ENCODE peak calls at places on chromosomes 16 and 17, in six cellular contexts. One of them, this sample, is unnamed. For H3K9me3, the result is how much of the 10 kb centered on the place peaks cover.

GRCh38 chr17:38550661-38551060 is 55.1 kb downstream of the SRCIN1 start:
- DNase-seq in left ventricle myocardium inferior: peak
- DNase-seq in BE2C: peak
- DNase-seq in prostate gland: peak
- DNase-seq in IMR-90: peak
- DNase-seq in endothelial cell of umbilical vein: no peak
- DNase-seq in this sample: no peak

GRCh38 chr17:55769625-55770000 is 18.8 kb downstream of the PCTP start:
- DNase-seq in left ventricle myocardium inferior: no peak
- DNase-seq in BE2C: no peak
- DNase-seq in prostate gland: no peak
- DNase-seq in IMR-90: peak
- DNase-seq in endothelial cell of umbilical vein: no peak
- DNase-seq in this sample: no peak

GRCh38 chr16:20830372-20830771 is 24.0 kb downstream of the REXO5 start:
- DNase-seq in left ventricle myocardium inferior: no peak
- DNase-seq in BE2C: no peak
- DNase-seq in prostate gland: no peak
- DNase-seq in IMR-90: no peak
- DNase-seq in endothelial cell of umbilical vein: no peak
- DNase-seq in this sample: no peak

GRCh38 chr17:44924107-44924544 is 8.8 kb upstream of the GFAP start:
- DNase-seq in left ventricle myocardium inferior: no peak
- DNase-seq in BE2C: peak
- DNase-seq in prostate gland: no peak
- DNase-seq in IMR-90: no peak
- DNase-seq in endothelial cell of umbilical vein: no peak
- DNase-seq in this sample: no peak

GRCh38 chr17:55453836-55454557 is 32.4 kb upstream of the MMD start:
- DNase-seq in left ventricle myocardium inferior: no peak
- DNase-seq in BE2C: no peak
- DNase-seq in prostate gland: no peak
- DNase-seq in IMR-90: no peak
- DNase-seq in endothelial cell of umbilical vein: no peak
- DNase-seq in this sample: no peak

GRCh38 chr17:61413654-61414133 is 14.1 kb downstream of the TBX2 start:
- DNase-seq in left ventricle myocardium inferior: no peak
- DNase-seq in BE2C: no peak
- DNase-seq in prostate gland: no peak
- DNase-seq in IMR-90: no peak
- DNase-seq in endothelial cell of umbilical vein: no peak
- DNase-seq in this sample: no peak

GRCh38 chr17:53627511-53627910 is 195.2 kb upstream of the KIF2B start:
- DNase-seq in left ventricle myocardium inferior: no peak
- DNase-seq in BE2C: no peak
- DNase-seq in prostate gland: no peak
- DNase-seq in IMR-90: peak
- DNase-seq in endothelial cell of umbilical vein: no peak
- DNase-seq in this sample: no peak

GRCh38 chr17:78717431-78717980 is 64.6 kb downstream of the CYTH1 start:
- DNase-seq in left ventricle myocardium inferior: no peak
- DNase-seq in BE2C: peak
- DNase-seq in prostate gland: peak
- DNase-seq in IMR-90: peak
- DNase-seq in endothelial cell of umbilical vein: peak
- DNase-seq in this sample: no peak

GRCh38 chr16:31265329-31266245 is 5.8 kb downstream of the ITGAM start:
- DNase-seq in left ventricle myocardium inferior: no peak
- DNase-seq in BE2C: no peak
- DNase-seq in prostate gland: no peak
- DNase-seq in IMR-90: peak
- DNase-seq in endothelial cell of umbilical vein: peak
- DNase-seq in this sample: peak

GRCh38 chr16:57386381-57386951 is 14.2 kb downstream of the CX3CL1 start:
- DNase-seq in left ventricle myocardium inferior: no peak
- DNase-seq in BE2C: no peak
- DNase-seq in prostate gland: no peak
- DNase-seq in IMR-90: peak
- DNase-seq in endothelial cell of umbilical vein: no peak
- DNase-seq in this sample: no peak

GRCh38 chr17:47620503-47621245 is 29.0 kb upstream of the KPNB1 start:
- DNase-seq in left ventricle myocardium inferior: no peak
- DNase-seq in BE2C: no peak
- DNase-seq in prostate gland: no peak
- DNase-seq in IMR-90: no peak
- DNase-seq in endothelial cell of umbilical vein: no peak
- DNase-seq in this sample: no peak

GRCh38 chr16:77212736-77213541 is 13.7 kb downstream of the SYCE1L start:
- DNase-seq in left ventricle myocardium inferior: peak
- DNase-seq in BE2C: peak
- DNase-seq in prostate gland: peak
- DNase-seq in IMR-90: no peak
- DNase-seq in endothelial cell of umbilical vein: peak
- DNase-seq in this sample: peak

GRCh38 chr16:84284168-84284722 is 10.4 kb upstream of the WFDC1 start:
- DNase-seq in left ventricle myocardium inferior: peak
- DNase-seq in BE2C: no peak
- DNase-seq in prostate gland: no peak
- DNase-seq in IMR-90: no peak
- DNase-seq in endothelial cell of umbilical vein: no peak
- DNase-seq in this sample: no peak

GRCh38 chr16:50270510-50271147 is 4.3 kb downstream of the ADCY7 start:
- DNase-seq in left ventricle myocardium inferior: no peak
- DNase-seq in BE2C: peak
- DNase-seq in prostate gland: no peak
- DNase-seq in IMR-90: no peak
- DNase-seq in endothelial cell of umbilical vein: no peak
- DNase-seq in this sample: no peak

GRCh38 chr17:58370716-58371115 is 18.7 kb upstream of the SUPT4H1 start:
- DNase-seq in left ventricle myocardium inferior: no peak
- DNase-seq in BE2C: no peak
- DNase-seq in prostate gland: no peak
- DNase-seq in IMR-90: no peak
- DNase-seq in endothelial cell of umbilical vein: no peak
- DNase-seq in this sample: no peak

GRCh38 chr17:43857141-43857540 is 10.2 kb downstream of the CD300LG start:
- DNase-seq in left ventricle myocardium inferior: no peak
- DNase-seq in BE2C: no peak
- DNase-seq in prostate gland: no peak
- DNase-seq in IMR-90: no peak
- DNase-seq in endothelial cell of umbilical vein: no peak
- DNase-seq in this sample: no peak

GRCh38 chr17:22707626-22708025 is 1015.3 kb downstream of the KCNJ18 start:
- DNase-seq in left ventricle myocardium inferior: no peak
- DNase-seq in BE2C: no peak
- DNase-seq in prostate gland: no peak
- DNase-seq in IMR-90: no peak
- DNase-seq in endothelial cell of umbilical vein: no peak
- DNase-seq in this sample: no peak

GRCh38 chr17:22703786-22704441 is 1011.6 kb downstream of the KCNJ18 start:
- DNase-seq in left ventricle myocardium inferior: no peak
- DNase-seq in BE2C: no peak
- DNase-seq in prostate gland: no peak
- DNase-seq in IMR-90: no peak
- DNase-seq in endothelial cell of umbilical vein: no peak
- DNase-seq in this sample: no peak

GRCh38 chr17:22704674-22705073 is 1012.4 kb downstream of the KCNJ18 start:
- DNase-seq in left ventricle myocardium inferior: no peak
- DNase-seq in BE2C: no peak
- DNase-seq in prostate gland: no peak
- DNase-seq in IMR-90: no peak
- DNase-seq in endothelial cell of umbilical vein: no peak
- DNase-seq in this sample: no peak

GRCh38 chr17:22703204-22703603 is 1010.9 kb downstream of the KCNJ18 start:
- DNase-seq in left ventricle myocardium inferior: no peak
- DNase-seq in BE2C: no peak
- DNase-seq in prostate gland: no peak
- DNase-seq in IMR-90: no peak
- DNase-seq in endothelial cell of umbilical vein: no peak
- DNase-seq in this sample: no peak
- H3K9me3 ChIP-seq in left ventricle myocardium inferior: under half
- H3K9me3 ChIP-seq in BE2C: under half
- H3K9me3 ChIP-seq in prostate gland: under half
- H3K9me3 ChIP-seq in IMR-90: under half
- H3K9me3 ChIP-seq in endothelial cell of umbilical vein: under half
- H3K9me3 ChIP-seq in this sample: under half

DNA sequence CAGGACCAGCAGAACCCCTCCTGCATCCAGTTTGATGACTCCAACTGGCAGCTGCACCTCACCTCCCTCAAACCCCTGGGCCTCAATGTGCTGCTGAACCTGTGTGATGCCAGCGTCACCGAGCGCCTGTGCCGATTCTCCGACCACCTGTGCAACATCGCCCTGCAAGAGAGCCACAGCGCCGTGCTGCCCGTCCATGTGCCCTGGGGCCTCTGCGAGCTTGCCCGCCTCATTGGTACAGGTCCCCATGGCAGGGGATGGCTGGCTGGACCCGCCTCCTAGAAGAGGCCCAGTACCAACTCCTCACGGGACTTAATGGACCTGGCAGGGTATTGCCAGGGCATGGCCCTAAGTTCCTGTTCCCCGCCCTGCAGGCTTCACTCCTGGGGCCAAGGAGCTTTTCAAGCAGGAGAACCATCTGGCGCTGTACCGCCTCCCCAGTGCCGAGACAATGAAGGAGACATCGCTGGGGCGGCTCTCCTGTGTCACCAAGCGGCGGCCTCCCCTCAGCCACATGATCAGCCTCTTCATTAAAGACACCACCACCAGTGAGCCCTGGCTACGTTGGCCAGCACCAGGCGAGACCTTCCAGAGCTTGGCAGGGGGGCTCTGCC is 22.7 kb downstream of the CASKIN2 start:
- DNase-seq in left ventricle myocardium inferior: no peak
- DNase-seq in BE2C: no peak
- DNase-seq in prostate gland: no peak
- DNase-seq in IMR-90: no peak
- DNase-seq in endothelial cell of umbilical vein: no peak
- DNase-seq in this sample: no peak
- H3K9me3 ChIP-seq in left ventricle myocardium inferior: under half
- H3K9me3 ChIP-seq in BE2C: under half
- H3K9me3 ChIP-seq in prostate gland: under half
- H3K9me3 ChIP-seq in IMR-90: under half
- H3K9me3 ChIP-seq in endothelial cell of umbilical vein: under half
- H3K9me3 ChIP-seq in this sample: under half

GRCh38 chr17:70447588-70447987 is 278.3 kb downstream of the KCNJ2 start:
- DNase-seq in left ventricle myocardium inferior: no peak
- DNase-seq in BE2C: no peak
- DNase-seq in prostate gland: no peak
- DNase-seq in IMR-90: no peak
- DNase-seq in endothelial cell of umbilical vein: no peak
- DNase-seq in this sample: no peak
- H3K9me3 ChIP-seq in left ventricle myocardium inferior: under half
- H3K9me3 ChIP-seq in BE2C: under half
- H3K9me3 ChIP-seq in prostate gland: under half
- H3K9me3 ChIP-seq in IMR-90: under half
- H3K9me3 ChIP-seq in endothelial cell of umbilical vein: under half
- H3K9me3 ChIP-seq in this sample: under half

GRCh38 chr17:10527419-10527818 is 9.1 kb upstream of the MYH1 start:
- DNase-seq in left ventricle myocardium inferior: no peak
- DNase-seq in BE2C: no peak
- DNase-seq in prostate gland: no peak
- DNase-seq in IMR-90: no peak
- DNase-seq in endothelial cell of umbilical vein: no peak
- DNase-seq in this sample: no peak

GRCh38 chr17:10526517-10526916 is 8.2 kb upstream of the MYH1 start:
- DNase-seq in left ventricle myocardium inferior: no peak
- DNase-seq in BE2C: no peak
- DNase-seq in prostate gland: no peak
- DNase-seq in IMR-90: no peak
- DNase-seq in endothelial cell of umbilical vein: no peak
- DNase-seq in this sample: no peak

DNA sequence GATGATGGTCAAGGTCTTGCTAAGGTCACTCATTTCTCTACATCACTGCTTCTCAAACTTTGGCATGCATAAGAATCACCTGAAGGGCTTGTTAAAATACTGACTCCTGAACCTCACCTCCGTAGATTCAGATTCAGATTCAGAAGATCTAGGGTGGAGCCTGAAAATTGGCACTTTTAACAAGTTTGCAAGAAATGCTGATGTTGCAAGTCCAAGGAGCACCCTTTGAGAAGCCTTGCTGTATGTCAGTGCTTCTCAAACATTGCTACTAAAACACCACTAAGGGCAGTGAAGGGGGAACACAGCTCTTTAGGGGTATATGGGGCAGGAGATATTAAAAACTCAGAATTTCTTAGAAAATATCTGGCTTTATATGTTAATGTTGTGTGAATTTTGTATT is 13.7 kb upstream of the MYH1 start:
- DNase-seq in left ventricle myocardium inferior: no peak
- DNase-seq in BE2C: no peak
- DNase-seq in prostate gland: no peak
- DNase-seq in IMR-90: no peak
- DNase-seq in endothelial cell of umbilical vein: no peak
- DNase-seq in this sample: no peak
- H3K9me3 ChIP-seq in left ventricle myocardium inferior: under half
- H3K9me3 ChIP-seq in BE2C: under half
- H3K9me3 ChIP-seq in prostate gland: under half
- H3K9me3 ChIP-seq in IMR-90: under half
- H3K9me3 ChIP-seq in endothelial cell of umbilical vein: under half
- H3K9me3 ChIP-seq in this sample: under half

GRCh38 chr16:35751191-35751941 is 2292.0 kb downstream of the TP53TG3F start:
- DNase-seq in left ventricle myocardium inferior: no peak
- DNase-seq in BE2C: no peak
- DNase-seq in prostate gland: no peak
- DNase-seq in IMR-90: no peak
- DNase-seq in endothelial cell of umbilical vein: no peak
- DNase-seq in this sample: no peak

GRCh38 chr16:35749253-35750141 is 2290.1 kb downstream of the TP53TG3F start:
- DNase-seq in left ventricle myocardium inferior: no peak
- DNase-seq in BE2C: no peak
- DNase-seq in prostate gland: no peak
- DNase-seq in IMR-90: no peak
- DNase-seq in endothelial cell of umbilical vein: no peak
- DNase-seq in this sample: no peak

GRCh38 chr16:35750701-35751104 is 2291.3 kb downstream of the TP53TG3F start:
- DNase-seq in left ventricle myocardium inferior: no peak
- DNase-seq in BE2C: no peak
- DNase-seq in prostate gland: no peak
- DNase-seq in IMR-90: no peak
- DNase-seq in endothelial cell of umbilical vein: no peak
- DNase-seq in this sample: no peak

GRCh38 chr16:35748621-35749252 is 2289.3 kb downstream of the TP53TG3F start:
- DNase-seq in left ventricle myocardium inferior: no peak
- DNase-seq in BE2C: no peak
- DNase-seq in prostate gland: no peak
- DNase-seq in IMR-90: no peak
- DNase-seq in endothelial cell of umbilical vein: no peak
- DNase-seq in this sample: no peak

DNA sequence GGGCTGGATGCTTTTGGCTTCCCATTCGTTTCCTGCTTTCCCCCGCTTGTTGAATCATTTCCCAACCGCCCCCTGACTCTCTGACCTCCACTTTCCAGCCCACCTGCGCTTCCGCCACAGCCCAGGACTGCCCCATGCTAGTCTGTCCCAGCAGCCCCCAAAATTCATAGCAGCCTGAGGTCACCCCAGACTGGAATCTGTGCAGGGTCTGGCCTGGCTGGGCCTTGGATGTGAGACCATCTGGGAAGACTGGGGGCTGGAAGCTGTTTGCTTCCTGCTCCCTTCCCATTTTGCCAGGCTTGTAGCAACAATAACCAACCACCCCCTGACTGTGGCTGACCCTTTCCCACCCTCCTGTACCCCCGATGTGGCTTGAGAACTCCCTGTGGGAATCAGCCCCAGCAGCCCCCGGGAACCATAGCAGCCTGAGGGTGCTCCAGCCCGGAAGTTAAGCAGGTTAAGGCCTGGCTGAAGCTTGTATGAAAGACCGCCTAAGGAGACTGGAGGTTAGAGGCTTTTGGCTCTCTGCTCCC is 2290.8 kb downstream of the TP53TG3F start:
- DNase-seq in left ventricle myocardium inferior: no peak
- DNase-seq in BE2C: no peak
- DNase-seq in prostate gland: no peak
- DNase-seq in IMR-90: no peak
- DNase-seq in endothelial cell of umbilical vein: no peak
- DNase-seq in this sample: no peak
- H3K9me3 ChIP-seq in left ventricle myocardium inferior: under half
- H3K9me3 ChIP-seq in BE2C: under half
- H3K9me3 ChIP-seq in prostate gland: under half
- H3K9me3 ChIP-seq in IMR-90: half or more
- H3K9me3 ChIP-seq in endothelial cell of umbilical vein: under half
- H3K9me3 ChIP-seq in this sample: under half